ENCODE peak calls at places on chromosomes 6 and 20, in seven cellular contexts. A is AG04449, I is suprapubic skin, Z is PC-3, N is tibial nerve, V is fibroblast of villous mesenchyme, U is foreskin fibroblast. Q is an unnamed sample.

GRCh38 chr6:84926756-84927155 is 162.4 kb upstream of the TBX18 start:
- DNase-seq in U (peak; percentile 76), Z (peak; percentile 10), V (no peak), I (no peak), N (no peak), A (no peak), Q (no peak)

GRCh38 chr20:15596220-15596875 is 976.9 kb downstream of the KIF16B start:
- DNase-seq in I (no peak), U (peak; percentile 14), V (no peak), A (no peak), Z (no peak), N (no peak), Q (no peak)

GRCh38 chr20:47724910-47725247 is 60.4 kb downstream of the SULF2 start:
- DNase-seq in V (no peak), U (no peak), Z (no peak), N (no peak), A (no peak), I (no peak), Q (no peak)

GRCh38 chr6:132257561-132257960 is 143.7 kb downstream of the MOXD1 start:
- DNase-seq in U (peak; percentile 43), Z (no peak), A (no peak), I (no peak), N (no peak), V (no peak), Q (no peak)

GRCh38 chr6:38355519-38355918 is 284.2 kb downstream of the BTBD9 start:
- DNase-seq in V (no peak), Z (no peak), N (no peak), A (no peak), I (no peak), U (no peak), Q (no peak)

GRCh38 chr6:81340946-81341345 is 411.5 kb downstream of the TENT5A start:
- DNase-seq in A (no peak), V (no peak), N (no peak), U (no peak), I (no peak), Z (no peak), Q (no peak)

GRCh38 chr6:102736941-102737368 is 1343.4 kb downstream of the GRIK2 start:
- DNase-seq in N (no peak), I (no peak), V (peak; percentile 18), U (peak; percentile 73), A (peak; percentile 19), Z (peak; percentile 86), Q (peak; percentile 8)

GRCh38 chr20:18058661-18059467 is 1.1 kb upstream of the OVOL2 start:
- DNase-seq in I (no peak), Z (peak; percentile 86), U (peak; percentile 13), V (no peak), A (no peak), N (no peak), Q (no peak)

GRCh38 chr6:20789162-20789561 is 254.9 kb downstream of the CDKAL1 start:
- DNase-seq in A (no peak), V (peak; percentile 30), Z (no peak), I (no peak), N (no peak), U (peak; percentile 28), Q (peak; percentile 64)

GRCh38 chr20:49318430-49319203 is 40.8 kb upstream of the ZNFX1 start:
- DNase-seq in A (no peak), V (no peak), I (no peak), N (no peak), Z (no peak), U (no peak), Q (no peak)

GRCh38 chr20:17504898-17505663 is 26.1 kb downstream of the BFSP1 start:
- DNase-seq in V (peak; percentile 74), Z (peak; percentile 84), A (no peak), I (peak; percentile 78), N (peak; percentile 28), U (peak; percentile 72), Q (peak; percentile 71)

GRCh38 chr6:8820313-8820712 is 385.0 kb upstream of the SLC35B3 start:
- DNase-seq in U (no peak), V (no peak), A (no peak), Z (no peak), I (no peak), N (no peak), Q (no peak)

GRCh38 chr6:130406935-130407532 is 41.2 kb downstream of the TMEM200A start:
- DNase-seq in U (peak; percentile 51), A (peak; percentile 23), V (no peak), Z (no peak), N (no peak), I (no peak), Q (no peak)

GRCh38 chr6:160792711-160793110 is 90.7 kb downstream of the PLG start:
- DNase-seq in V (no peak), N (no peak), I (no peak), Z (peak; percentile 75), A (no peak), U (no peak), Q (no peak)

GRCh38 chr6:5468586-5468985 is 207.3 kb downstream of the FARS2 start:
- DNase-seq in U (no peak), Z (no peak), V (peak; percentile 30), I (no peak), N (no peak), A (no peak), Q (peak; percentile 28)

GRCh38 chr6:15779726-15780125 is 116.9 kb upstream of the DTNBP1 start:
- DNase-seq in U (no peak), V (no peak), I (no peak), Z (no peak), A (no peak), N (no peak), Q (no peak)

GRCh38 chr6:166998256-166999144 is 697 bp upstream of the CEP43 start:
- DNase-seq in I (peak; percentile 69), N (no peak), Z (no peak), A (no peak), V (peak; percentile 21), U (no peak), Q (no peak)

GRCh38 chr6:135030056-135030473 is 24.6 kb downstream of the HBS1L start:
- DNase-seq in U (no peak), A (no peak), I (no peak), Z (no peak), V (no peak), N (no peak), Q (no peak)

GRCh38 chr6:144478487-144478886 is 193.4 kb downstream of the UTRN start:
- DNase-seq in A (no peak), N (peak; percentile 17), U (peak; percentile 14), I (no peak), V (peak; percentile 13), Z (no peak), Q (no peak)

GRCh38 chr20:58634121-58634817 is 16.8 kb upstream of the STX16 start:
- DNase-seq in N (no peak), A (no peak), V (peak; percentile 84), Z (no peak), I (peak; percentile 26), U (peak; percentile 78), Q (peak; percentile 55)

GRCh38 chr20:32028647-32029372 is 18.6 kb downstream of the CCM2L start:
- DNase-seq in I (no peak), N (no peak), A (no peak), Z (no peak), V (no peak), U (no peak), Q (no peak)

GRCh38 chr6:4402477-4402976 is 267.2 kb upstream of the ECI2 start:
- DNase-seq in V (peak; percentile 76), I (no peak), Z (peak; percentile 93), N (no peak), U (peak; percentile 75), A (peak; percentile 40), Q (peak; percentile 92)

GRCh38 chr6:84089081-84089480 is 55.5 kb downstream of the MRAP2 start:
- DNase-seq in V (no peak), N (peak; percentile 21), A (no peak), U (no peak), I (no peak), Z (no peak), Q (no peak)

GRCh38 chr20:37207176-37207575 is 27.8 kb upstream of the MROH8 start:
- DNase-seq in N (no peak), V (no peak), I (no peak), A (no peak), U (peak; percentile 73), Z (no peak), Q (no peak)

GRCh38 chr6:159461266-159461665 is 231.8 kb downstream of the SOD2 start:
- DNase-seq in V (peak; percentile 8), I (no peak), Z (peak; percentile 5), A (no peak), U (peak; percentile 7), N (no peak), Q (no peak)

GRCh38 chr6:42452171-42453026 is 673 bp upstream of the TRERF1 start:
- DNase-seq in U (peak; percentile 88), A (no peak), Z (peak; percentile 76), I (peak; percentile 78), N (peak; percentile 41), V (peak; percentile 87), Q (peak; percentile 77)

GRCh38 chr6:123321020-123321419 is 315.7 kb downstream of the TRDN start:
- DNase-seq in A (no peak), Z (no peak), V (no peak), U (no peak), I (no peak), N (no peak), Q (no peak)

GRCh38 chr20:63553251-63553932 is 567 bp upstream of the FNDC11 start:
- DNase-seq in I (peak; percentile 94), Z (peak; percentile 83), V (peak; percentile 92), A (peak; percentile 7), U (peak; percentile 92), N (peak; percentile 81), Q (peak; percentile 91)
- H3K4me3 ChIP-seq in I (peak overlapping the region; percentile 57), Z (peak overlapping the region; percentile 89), V (peak overlapping the region; percentile 77), A (peak overlapping the region; percentile 61), U (peak overlapping the region; percentile 63), N (peak overlapping the region; percentile 25), Q (peak overlapping the region; percentile 66)

GRCh38 chr6:64010646-64011045 is 375.0 kb downstream of the PHF3 start:
- DNase-seq in A (no peak), Z (no peak), I (no peak), N (no peak), U (no peak), V (no peak), Q (no peak)
- TF ChIP-seq CTCF in A (no peak), Z (no peak), I (no peak), N (no peak), U (no peak), V (no peak), Q (no peak)

GRCh38 chr6:28211840-28212509 is 13.1 kb upstream of the ZSCAN9 start:
- DNase-seq in Z (peak; percentile 18), N (no peak), I (no peak), A (no peak), V (no peak), U (no peak), Q (no peak)
- H3K4me3 ChIP-seq in Z (peak overlapping the region; percentile 84), N (peak overlapping the region; percentile 7), I (peak overlapping the region; percentile 40), A (peak overlapping the region; percentile 59), V (peak overlapping the region; percentile 58), U (peak overlapping the region; percentile 37), Q (peak overlapping the region; percentile 53)

GRCh38 chr6:33490198-33490597 is 35.8 kb downstream of the ZBTB9 start:
- DNase-seq in A (no peak), N (no peak), Z (peak; percentile 47), I (no peak), V (no peak), U (no peak), Q (no peak)

GRCh38 chr6:33490621-33491020 is 36.2 kb downstream of the ZBTB9 start:
- DNase-seq in A (no peak), I (no peak), N (no peak), Z (no peak), V (no peak), U (no peak), Q (no peak)

GRCh38 chr6:33497157-33497556 is 42.8 kb downstream of the ZBTB9 start:
- DNase-seq in A (no peak), U (no peak), I (no peak), N (no peak), Z (no peak), V (no peak), Q (no peak)

GRCh38 chr6:33492093-33492492 is 37.7 kb downstream of the ZBTB9 start:
- DNase-seq in N (no peak), V (no peak), A (no peak), I (no peak), Z (no peak), U (no peak), Q (no peak)
- TF ChIP-seq CTCF in N (no peak), V (no peak), A (no peak), I (no peak), Z (no peak), U (no peak), Q (no peak)

Q was measured in fibroblast of pulmonary artery.